ENCODE peak calls at places on chromosomes 6 and 20, in eight cellular contexts. One of them, this sample, is unnamed. For H3K4me1, the result is how much of the 10 kb centered on the place peaks cover.

GRCh38 chr6:148997863-148998262 is 251.0 kb downstream of the UST start:
- DNase-seq in upper lobe of right lung: no peak
- DNase-seq in tibial artery: no peak
- DNase-seq in endodermal cell: no peak
- DNase-seq in colonic mucosa: no peak
- DNase-seq in A549: no peak
- DNase-seq in tibial nerve: no peak
- DNase-seq in lower lobe of right lung: no peak
- DNase-seq in this sample: no peak

GRCh38 chr20:45306431-45306982 is at the start of gene RBPJL:
- DNase-seq in tibial artery: peak
- DNase-seq in upper lobe of right lung: no peak
- DNase-seq in endodermal cell: peak
- DNase-seq in lower lobe of right lung: no peak
- DNase-seq in colonic mucosa: no peak
- DNase-seq in A549: no peak
- DNase-seq in tibial nerve: no peak
- DNase-seq in this sample: no peak

GRCh38 chr6:6998194-6998569 is 109.6 kb upstream of the RREB1 start:
- DNase-seq in colonic mucosa: no peak
- DNase-seq in A549: no peak
- DNase-seq in lower lobe of right lung: no peak
- DNase-seq in tibial nerve: no peak
- DNase-seq in endodermal cell: peak
- DNase-seq in upper lobe of right lung: no peak
- DNase-seq in tibial artery: no peak
- DNase-seq in this sample: no peak

GRCh38 chr6:156396068-156396771 is 381.0 kb upstream of the ARID1B start:
- DNase-seq in tibial nerve: no peak
- DNase-seq in A549: no peak
- DNase-seq in endodermal cell: no peak
- DNase-seq in upper lobe of right lung: no peak
- DNase-seq in tibial artery: no peak
- DNase-seq in colonic mucosa: no peak
- DNase-seq in lower lobe of right lung: no peak
- DNase-seq in this sample: no peak

GRCh38 chr20:35326021-35326731 is 34.0 kb upstream of the FAM83C start:
- DNase-seq in upper lobe of right lung: no peak
- DNase-seq in A549: no peak
- DNase-seq in tibial artery: no peak
- DNase-seq in lower lobe of right lung: no peak
- DNase-seq in tibial nerve: no peak
- DNase-seq in endodermal cell: no peak
- DNase-seq in colonic mucosa: no peak
- DNase-seq in this sample: no peak

GRCh38 chr20:36572701-36573102 is 695 bp upstream of the TGIF2 start:
- DNase-seq in upper lobe of right lung: no peak
- DNase-seq in lower lobe of right lung: no peak
- DNase-seq in endodermal cell: no peak
- DNase-seq in colonic mucosa: peak
- DNase-seq in tibial nerve: no peak
- DNase-seq in tibial artery: no peak
- DNase-seq in A549: peak
- DNase-seq in this sample: no peak

GRCh38 chr20:10721112-10721896 is 47.5 kb upstream of the JAG1 start:
- DNase-seq in colonic mucosa: no peak
- DNase-seq in lower lobe of right lung: no peak
- DNase-seq in endodermal cell: no peak
- DNase-seq in A549: no peak
- DNase-seq in tibial artery: no peak
- DNase-seq in upper lobe of right lung: no peak
- DNase-seq in tibial nerve: no peak
- DNase-seq in this sample: no peak

GRCh38 chr6:160979063-160979708 is 12.4 kb upstream of the MAP3K4 start:
- DNase-seq in endodermal cell: no peak
- DNase-seq in lower lobe of right lung: no peak
- DNase-seq in upper lobe of right lung: no peak
- DNase-seq in colonic mucosa: no peak
- DNase-seq in A549: no peak
- DNase-seq in tibial artery: no peak
- DNase-seq in tibial nerve: no peak
- DNase-seq in this sample: no peak

GRCh38 chr20:64050261-64051032 is 1.0 kb upstream of the SOX18 start:
- DNase-seq in colonic mucosa: no peak
- DNase-seq in upper lobe of right lung: no peak
- DNase-seq in A549: no peak
- DNase-seq in endodermal cell: peak
- DNase-seq in lower lobe of right lung: no peak
- DNase-seq in tibial nerve: no peak
- DNase-seq in tibial artery: no peak
- DNase-seq in this sample: no peak

GRCh38 chr6:15106958-15107643 is 138.8 kb upstream of the JARID2 start:
- DNase-seq in endodermal cell: no peak
- DNase-seq in A549: no peak
- DNase-seq in tibial artery: no peak
- DNase-seq in lower lobe of right lung: no peak
- DNase-seq in tibial nerve: no peak
- DNase-seq in colonic mucosa: no peak
- DNase-seq in upper lobe of right lung: no peak
- DNase-seq in this sample: no peak

GRCh38 chr6:133341607-133342158 is 100.5 kb downstream of the EYA4 start:
- DNase-seq in tibial nerve: no peak
- DNase-seq in endodermal cell: no peak
- DNase-seq in A549: peak
- DNase-seq in colonic mucosa: no peak
- DNase-seq in lower lobe of right lung: no peak
- DNase-seq in tibial artery: no peak
- DNase-seq in upper lobe of right lung: no peak
- DNase-seq in this sample: no peak

GRCh38 chr6:133339543-133340384 is 98.6 kb downstream of the EYA4 start:
- DNase-seq in tibial artery: no peak
- DNase-seq in A549: no peak
- DNase-seq in upper lobe of right lung: no peak
- DNase-seq in lower lobe of right lung: no peak
- DNase-seq in endodermal cell: no peak
- DNase-seq in colonic mucosa: no peak
- DNase-seq in tibial nerve: no peak
- DNase-seq in this sample: no peak

GRCh38 chr6:133348846-133349245 is 107.7 kb downstream of the EYA4 start:
- DNase-seq in tibial artery: no peak
- DNase-seq in upper lobe of right lung: no peak
- DNase-seq in tibial nerve: no peak
- DNase-seq in endodermal cell: no peak
- DNase-seq in lower lobe of right lung: no peak
- DNase-seq in colonic mucosa: no peak
- DNase-seq in A549: no peak
- DNase-seq in this sample: no peak

GRCh38 chr6:133340557-133340956 is 99.4 kb downstream of the EYA4 start:
- DNase-seq in colonic mucosa: no peak
- DNase-seq in lower lobe of right lung: no peak
- DNase-seq in A549: peak
- DNase-seq in tibial nerve: no peak
- DNase-seq in upper lobe of right lung: no peak
- DNase-seq in endodermal cell: no peak
- DNase-seq in tibial artery: no peak
- DNase-seq in this sample: no peak

DNA sequence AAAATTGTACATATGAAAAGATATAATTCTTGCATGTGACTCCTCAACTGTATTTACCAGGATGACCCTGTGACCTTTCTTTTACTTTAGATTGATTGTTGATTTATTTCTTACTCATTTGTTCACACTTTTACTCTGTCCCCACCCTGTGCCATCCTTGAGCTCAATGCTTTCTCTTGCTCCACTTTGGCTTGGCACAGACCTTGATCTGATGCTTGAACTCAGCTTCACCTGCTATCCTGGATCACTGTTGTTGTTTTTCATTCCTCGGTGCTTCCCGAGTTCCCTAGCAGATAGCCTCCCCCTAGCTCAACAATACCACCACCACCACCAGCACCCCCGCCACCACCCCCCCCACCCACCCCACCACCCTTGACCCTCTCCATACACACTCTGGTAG is 102.1 kb downstream of the EYA4 start:
- DNase-seq in A549: no peak
- DNase-seq in lower lobe of right lung: no peak
- DNase-seq in tibial nerve: no peak
- DNase-seq in endodermal cell: no peak
- DNase-seq in upper lobe of right lung: no peak
- DNase-seq in colonic mucosa: no peak
- DNase-seq in tibial artery: no peak
- DNase-seq in this sample: no peak
- H3K4me1 ChIP-seq in A549: half or more
- H3K4me1 ChIP-seq in lower lobe of right lung: under half
- H3K4me1 ChIP-seq in tibial nerve: under half
- H3K4me1 ChIP-seq in endodermal cell: under half
- H3K4me1 ChIP-seq in upper lobe of right lung: under half
- H3K4me1 ChIP-seq in colonic mucosa: under half
- H3K4me1 ChIP-seq in tibial artery: under half
- H3K4me1 ChIP-seq in this sample: under half

GRCh38 chr20:17598013-17598550 is 28.2 kb downstream of the DSTN start:
- DNase-seq in tibial artery: no peak
- DNase-seq in tibial nerve: no peak
- DNase-seq in endodermal cell: no peak
- DNase-seq in lower lobe of right lung: no peak
- DNase-seq in colonic mucosa: no peak
- DNase-seq in upper lobe of right lung: no peak
- DNase-seq in A549: no peak
- DNase-seq in this sample: no peak
- H3K4me1 ChIP-seq in tibial artery: under half
- H3K4me1 ChIP-seq in tibial nerve: under half
- H3K4me1 ChIP-seq in endodermal cell: under half
- H3K4me1 ChIP-seq in lower lobe of right lung: half or more
- H3K4me1 ChIP-seq in colonic mucosa: under half
- H3K4me1 ChIP-seq in upper lobe of right lung: under half
- H3K4me1 ChIP-seq in A549: under half
- H3K4me1 ChIP-seq in this sample: under half

DNA sequence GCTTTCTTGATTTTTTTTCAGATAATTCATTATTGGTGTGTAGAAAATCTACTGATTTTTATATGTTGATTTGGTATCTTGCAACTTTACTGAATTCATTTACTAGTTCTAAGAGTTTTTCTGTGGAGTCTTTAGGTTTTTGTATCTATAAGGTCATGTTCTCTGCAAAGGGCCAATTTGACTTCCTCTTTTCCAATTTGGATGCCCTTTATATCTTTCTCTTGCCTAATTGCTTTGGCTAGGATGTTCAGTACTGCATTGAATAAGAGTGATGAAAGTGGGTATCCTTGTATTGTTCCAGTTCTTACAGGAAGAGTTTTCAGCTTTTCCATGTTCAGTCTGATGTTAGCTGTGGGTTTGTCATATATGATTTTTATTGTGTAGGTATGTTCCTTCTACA is 14.4 kb upstream of the NKX2-4 start:
- DNase-seq in A549: no peak
- DNase-seq in tibial artery: no peak
- DNase-seq in endodermal cell: no peak
- DNase-seq in lower lobe of right lung: no peak
- DNase-seq in tibial nerve: no peak
- DNase-seq in upper lobe of right lung: no peak
- DNase-seq in colonic mucosa: no peak
- DNase-seq in this sample: no peak
- H3K4me1 ChIP-seq in A549: under half
- H3K4me1 ChIP-seq in tibial artery: under half
- H3K4me1 ChIP-seq in endodermal cell: under half
- H3K4me1 ChIP-seq in lower lobe of right lung: under half
- H3K4me1 ChIP-seq in tibial nerve: under half
- H3K4me1 ChIP-seq in upper lobe of right lung: under half
- H3K4me1 ChIP-seq in colonic mucosa: under half
- H3K4me1 ChIP-seq in this sample: under half

GRCh38 chr6:24919404-24919892 is 16.3 kb downstream of the RIPOR2 start:
- DNase-seq in endodermal cell: no peak
- DNase-seq in colonic mucosa: no peak
- DNase-seq in lower lobe of right lung: no peak
- DNase-seq in A549: no peak
- DNase-seq in upper lobe of right lung: no peak
- DNase-seq in tibial nerve: no peak
- DNase-seq in tibial artery: no peak
- DNase-seq in this sample: no peak
- H3K4me1 ChIP-seq in endodermal cell: under half
- H3K4me1 ChIP-seq in colonic mucosa: under half
- H3K4me1 ChIP-seq in lower lobe of right lung: under half
- H3K4me1 ChIP-seq in A549: under half
- H3K4me1 ChIP-seq in upper lobe of right lung: under half
- H3K4me1 ChIP-seq in tibial nerve: under half
- H3K4me1 ChIP-seq in tibial artery: under half
- H3K4me1 ChIP-seq in this sample: under half

DNA sequence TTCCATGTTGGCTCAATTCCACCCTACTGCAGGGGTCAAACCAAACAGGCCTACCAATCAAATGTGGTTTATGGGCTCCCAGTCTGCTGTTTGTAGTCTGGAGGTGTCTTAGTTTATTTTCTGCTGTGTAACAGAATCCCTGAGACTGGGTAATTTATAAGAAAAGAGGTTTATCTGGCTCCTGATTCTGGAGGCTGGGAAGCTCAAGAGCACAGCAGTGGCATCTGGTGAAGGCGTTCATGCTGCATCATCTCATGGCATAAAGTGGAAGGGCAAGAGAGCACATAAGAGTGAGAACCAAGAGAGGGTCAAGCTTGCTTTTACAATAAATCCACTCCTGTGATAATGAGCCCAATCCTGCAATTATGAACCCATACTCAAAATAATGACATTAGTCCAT is 85.4 kb downstream of the C6orf52 start:
- DNase-seq in colonic mucosa: no peak
- DNase-seq in tibial nerve: no peak
- DNase-seq in A549: no peak
- DNase-seq in endodermal cell: no peak
- DNase-seq in upper lobe of right lung: no peak
- DNase-seq in lower lobe of right lung: no peak
- DNase-seq in tibial artery: no peak
- DNase-seq in this sample: no peak
- H3K4me1 ChIP-seq in colonic mucosa: under half
- H3K4me1 ChIP-seq in tibial nerve: under half
- H3K4me1 ChIP-seq in A549: under half
- H3K4me1 ChIP-seq in endodermal cell: under half
- H3K4me1 ChIP-seq in upper lobe of right lung: under half
- H3K4me1 ChIP-seq in lower lobe of right lung: under half
- H3K4me1 ChIP-seq in tibial artery: under half
- H3K4me1 ChIP-seq in this sample: under half

This sample was measured in right atrium auricular region.